ENCODE peak calls at places on chromosomes 1 and 21, in nine cellular contexts. One of them, this sample, is unnamed.

GRCh38 chr1:115642168-115643072 is 650 bp downstream of the VANGL1 start:
- DNase-seq in small intestine: peak; percentile 61
- DNase-seq in stimulated activated CD8-positive, alpha-beta memory T cell treated with anti-CD3 and anti-CD28 coated beads, Interleukin-2, amount 100 ng/mL, for 1 hour: peak; percentile 10
- DNase-seq in left lung: peak; percentile 40
- DNase-seq in lung: peak; percentile 41
- DNase-seq in SK-N-MC: no peak
- DNase-seq in aorta: peak; percentile 59
- DNase-seq in HT1080: peak; percentile 56
- DNase-seq in GM04503: no peak
- DNase-seq in this sample: peak; percentile 77

GRCh38 chr1:118978914-118979701 is 9.0 kb downstream of the TBX15 start:
- DNase-seq in small intestine: no peak
- DNase-seq in stimulated activated CD8-positive, alpha-beta memory T cell treated with anti-CD3 and anti-CD28 coated beads, Interleukin-2, amount 100 ng/mL, for 1 hour: no peak
- DNase-seq in left lung: no peak
- DNase-seq in lung: no peak
- DNase-seq in SK-N-MC: no peak
- DNase-seq in aorta: no peak
- DNase-seq in HT1080: no peak
- DNase-seq in GM04503: no peak
- DNase-seq in this sample: no peak

GRCh38 chr21:17270234-17270633 is 242.6 kb upstream of the CXADR start:
- DNase-seq in small intestine: no peak
- DNase-seq in stimulated activated CD8-positive, alpha-beta memory T cell treated with anti-CD3 and anti-CD28 coated beads, Interleukin-2, amount 100 ng/mL, for 1 hour: no peak
- DNase-seq in left lung: no peak
- DNase-seq in lung: no peak
- DNase-seq in SK-N-MC: peak; percentile 72
- DNase-seq in aorta: no peak
- DNase-seq in HT1080: peak; percentile 3
- DNase-seq in GM04503: peak; percentile 6
- DNase-seq in this sample: no peak

GRCh38 chr1:27176323-27176722 is 21.4 kb upstream of the SLC9A1 start:
- DNase-seq in small intestine: no peak
- DNase-seq in stimulated activated CD8-positive, alpha-beta memory T cell treated with anti-CD3 and anti-CD28 coated beads, Interleukin-2, amount 100 ng/mL, for 1 hour: no peak
- DNase-seq in left lung: no peak
- DNase-seq in lung: no peak
- DNase-seq in SK-N-MC: no peak
- DNase-seq in aorta: no peak
- DNase-seq in HT1080: no peak
- DNase-seq in GM04503: no peak
- DNase-seq in this sample: no peak

GRCh38 chr1:5755552-5756125 is 236.6 kb downstream of the NPHP4 start:
- DNase-seq in small intestine: no peak
- DNase-seq in stimulated activated CD8-positive, alpha-beta memory T cell treated with anti-CD3 and anti-CD28 coated beads, Interleukin-2, amount 100 ng/mL, for 1 hour: no peak
- DNase-seq in left lung: no peak
- DNase-seq in lung: no peak
- DNase-seq in SK-N-MC: no peak
- DNase-seq in aorta: peak; percentile 17
- DNase-seq in HT1080: no peak
- DNase-seq in GM04503: no peak
- DNase-seq in this sample: no peak

GRCh38 chr21:36550761-36551160 is 70.8 kb upstream of the CLDN14 start:
- DNase-seq in small intestine: no peak
- DNase-seq in stimulated activated CD8-positive, alpha-beta memory T cell treated with anti-CD3 and anti-CD28 coated beads, Interleukin-2, amount 100 ng/mL, for 1 hour: no peak
- DNase-seq in left lung: no peak
- DNase-seq in lung: no peak
- DNase-seq in SK-N-MC: no peak
- DNase-seq in aorta: no peak
- DNase-seq in HT1080: no peak
- DNase-seq in GM04503: no peak
- DNase-seq in this sample: no peak

GRCh38 chr1:103108525-103109150 is 316 bp upstream of the COL11A1 start:
- DNase-seq in small intestine: no peak
- DNase-seq in stimulated activated CD8-positive, alpha-beta memory T cell treated with anti-CD3 and anti-CD28 coated beads, Interleukin-2, amount 100 ng/mL, for 1 hour: no peak
- DNase-seq in left lung: peak; percentile 33
- DNase-seq in lung: no peak
- DNase-seq in SK-N-MC: no peak
- DNase-seq in aorta: peak; percentile 40
- DNase-seq in HT1080: no peak
- DNase-seq in GM04503: no peak
- DNase-seq in this sample: no peak

GRCh38 chr1:70896224-70896623 is 151.4 kb downstream of the PTGER3 start:
- DNase-seq in small intestine: no peak
- DNase-seq in stimulated activated CD8-positive, alpha-beta memory T cell treated with anti-CD3 and anti-CD28 coated beads, Interleukin-2, amount 100 ng/mL, for 1 hour: no peak
- DNase-seq in left lung: no peak
- DNase-seq in lung: no peak
- DNase-seq in SK-N-MC: no peak
- DNase-seq in aorta: no peak
- DNase-seq in HT1080: peak; percentile 6
- DNase-seq in GM04503: no peak
- DNase-seq in this sample: no peak

GRCh38 chr1:9586147-9586766 is 2.5 kb upstream of the TMEM201 start:
- DNase-seq in small intestine: no peak
- DNase-seq in stimulated activated CD8-positive, alpha-beta memory T cell treated with anti-CD3 and anti-CD28 coated beads, Interleukin-2, amount 100 ng/mL, for 1 hour: no peak
- DNase-seq in left lung: no peak
- DNase-seq in lung: no peak
- DNase-seq in SK-N-MC: no peak
- DNase-seq in aorta: no peak
- DNase-seq in HT1080: no peak
- DNase-seq in GM04503: no peak
- DNase-seq in this sample: no peak

GRCh38 chr1:41610361-41610760 is 125.9 kb upstream of the EDN2 start:
- DNase-seq in small intestine: no peak
- DNase-seq in stimulated activated CD8-positive, alpha-beta memory T cell treated with anti-CD3 and anti-CD28 coated beads, Interleukin-2, amount 100 ng/mL, for 1 hour: no peak
- DNase-seq in left lung: no peak
- DNase-seq in lung: no peak
- DNase-seq in SK-N-MC: no peak
- DNase-seq in aorta: no peak
- DNase-seq in HT1080: no peak
- DNase-seq in GM04503: no peak
- DNase-seq in this sample: no peak

GRCh38 chr1:151035167-151035566 is 1.2 kb upstream of the BNIPL start:
- DNase-seq in small intestine: no peak
- DNase-seq in stimulated activated CD8-positive, alpha-beta memory T cell treated with anti-CD3 and anti-CD28 coated beads, Interleukin-2, amount 100 ng/mL, for 1 hour: no peak
- DNase-seq in left lung: no peak
- DNase-seq in lung: no peak
- DNase-seq in SK-N-MC: no peak
- DNase-seq in aorta: no peak
- DNase-seq in HT1080: no peak
- DNase-seq in GM04503: no peak
- DNase-seq in this sample: no peak

GRCh38 chr1:160997323-160998038 is 23.5 kb downstream of the F11R start:
- DNase-seq in small intestine: peak; percentile 85
- DNase-seq in stimulated activated CD8-positive, alpha-beta memory T cell treated with anti-CD3 and anti-CD28 coated beads, Interleukin-2, amount 100 ng/mL, for 1 hour: peak; percentile 18
- DNase-seq in left lung: peak; percentile 69
- DNase-seq in lung: peak; percentile 76
- DNase-seq in SK-N-MC: no peak
- DNase-seq in aorta: peak; percentile 74
- DNase-seq in HT1080: peak; percentile 74
- DNase-seq in GM04503: no peak
- DNase-seq in this sample: peak; percentile 74

GRCh38 chr1:116514708-116515525 is 55.9 kb downstream of the CD58 start:
- DNase-seq in small intestine: peak; percentile 35
- DNase-seq in stimulated activated CD8-positive, alpha-beta memory T cell treated with anti-CD3 and anti-CD28 coated beads, Interleukin-2, amount 100 ng/mL, for 1 hour: no peak
- DNase-seq in left lung: no peak
- DNase-seq in lung: peak; percentile 57
- DNase-seq in SK-N-MC: no peak
- DNase-seq in aorta: no peak
- DNase-seq in HT1080: peak; percentile 96
- DNase-seq in GM04503: no peak
- DNase-seq in this sample: no peak

GRCh38 chr1:22018583-22019559 is 17.4 kb downstream of the CELA3A start:
- DNase-seq in small intestine: peak; percentile 39
- DNase-seq in stimulated activated CD8-positive, alpha-beta memory T cell treated with anti-CD3 and anti-CD28 coated beads, Interleukin-2, amount 100 ng/mL, for 1 hour: peak; percentile 25
- DNase-seq in left lung: peak; percentile 74
- DNase-seq in lung: peak; percentile 33
- DNase-seq in SK-N-MC: no peak
- DNase-seq in aorta: peak; percentile 78
- DNase-seq in HT1080: peak; percentile 99
- DNase-seq in GM04503: peak; percentile 75
- DNase-seq in this sample: no peak

GRCh38 chr1:76835203-76835602 is 32.1 kb upstream of the ST6GALNAC5 start:
- DNase-seq in small intestine: no peak
- DNase-seq in stimulated activated CD8-positive, alpha-beta memory T cell treated with anti-CD3 and anti-CD28 coated beads, Interleukin-2, amount 100 ng/mL, for 1 hour: no peak
- DNase-seq in left lung: no peak
- DNase-seq in lung: no peak
- DNase-seq in SK-N-MC: no peak
- DNase-seq in aorta: no peak
- DNase-seq in HT1080: peak; percentile 41
- DNase-seq in GM04503: no peak
- DNase-seq in this sample: no peak

GRCh38 chr1:87953732-87954344 is 625.2 kb downstream of the LMO4 start:
- DNase-seq in small intestine: peak; percentile 88
- DNase-seq in stimulated activated CD8-positive, alpha-beta memory T cell treated with anti-CD3 and anti-CD28 coated beads, Interleukin-2, amount 100 ng/mL, for 1 hour: peak; percentile 17
- DNase-seq in left lung: peak; percentile 43
- DNase-seq in lung: peak; percentile 61
- DNase-seq in SK-N-MC: peak; percentile 56
- DNase-seq in aorta: peak; percentile 70
- DNase-seq in HT1080: peak; percentile 66
- DNase-seq in GM04503: no peak
- DNase-seq in this sample: peak; percentile 48

GRCh38 chr1:223652436-223652901 is 13.0 kb downstream of the CAPN8 start:
- DNase-seq in small intestine: no peak
- DNase-seq in stimulated activated CD8-positive, alpha-beta memory T cell treated with anti-CD3 and anti-CD28 coated beads, Interleukin-2, amount 100 ng/mL, for 1 hour: no peak
- DNase-seq in left lung: no peak
- DNase-seq in lung: no peak
- DNase-seq in SK-N-MC: no peak
- DNase-seq in aorta: no peak
- DNase-seq in HT1080: peak; percentile 43
- DNase-seq in GM04503: no peak
- DNase-seq in this sample: no peak

GRCh38 chr1:77820121-77820520 is 40.7 kb downstream of the MIGA1 start:
- DNase-seq in small intestine: no peak
- DNase-seq in stimulated activated CD8-positive, alpha-beta memory T cell treated with anti-CD3 and anti-CD28 coated beads, Interleukin-2, amount 100 ng/mL, for 1 hour: no peak
- DNase-seq in left lung: no peak
- DNase-seq in lung: no peak
- DNase-seq in SK-N-MC: no peak
- DNase-seq in aorta: no peak
- DNase-seq in HT1080: no peak
- DNase-seq in GM04503: no peak
- DNase-seq in this sample: no peak

GRCh38 chr1:206021008-206021795 is 2.5 kb downstream of the CTSE start:
- DNase-seq in small intestine: peak; percentile 85
- DNase-seq in stimulated activated CD8-positive, alpha-beta memory T cell treated with anti-CD3 and anti-CD28 coated beads, Interleukin-2, amount 100 ng/mL, for 1 hour: no peak
- DNase-seq in left lung: no peak
- DNase-seq in lung: no peak
- DNase-seq in SK-N-MC: no peak
- DNase-seq in aorta: no peak
- DNase-seq in HT1080: no peak
- DNase-seq in GM04503: no peak
- DNase-seq in this sample: no peak

GRCh38 chr1:7552402-7552801 is 218.7 kb upstream of the VAMP3 start:
- DNase-seq in small intestine: no peak
- DNase-seq in stimulated activated CD8-positive, alpha-beta memory T cell treated with anti-CD3 and anti-CD28 coated beads, Interleukin-2, amount 100 ng/mL, for 1 hour: no peak
- DNase-seq in left lung: peak; percentile 60
- DNase-seq in lung: peak; percentile 65
- DNase-seq in SK-N-MC: no peak
- DNase-seq in aorta: no peak
- DNase-seq in HT1080: no peak
- DNase-seq in GM04503: no peak
- DNase-seq in this sample: no peak

GRCh38 chr1:6912507-6912906 is 127.3 kb downstream of the CAMTA1 start:
- DNase-seq in small intestine: no peak
- DNase-seq in stimulated activated CD8-positive, alpha-beta memory T cell treated with anti-CD3 and anti-CD28 coated beads, Interleukin-2, amount 100 ng/mL, for 1 hour: no peak
- DNase-seq in left lung: no peak
- DNase-seq in lung: no peak
- DNase-seq in SK-N-MC: no peak
- DNase-seq in aorta: no peak
- DNase-seq in HT1080: no peak
- DNase-seq in GM04503: no peak
- DNase-seq in this sample: no peak

GRCh38 chr1:232767381-232768074 is 37.7 kb upstream of the MAP10 start:
- DNase-seq in small intestine: peak; percentile 96
- DNase-seq in stimulated activated CD8-positive, alpha-beta memory T cell treated with anti-CD3 and anti-CD28 coated beads, Interleukin-2, amount 100 ng/mL, for 1 hour: no peak
- DNase-seq in left lung: peak; percentile 50
- DNase-seq in lung: no peak
- DNase-seq in SK-N-MC: no peak
- DNase-seq in aorta: peak; percentile 55
- DNase-seq in HT1080: peak; percentile 81
- DNase-seq in GM04503: peak; percentile 77
- DNase-seq in this sample: peak; percentile 77

GRCh38 chr1:219847215-219847855 is 81.0 kb downstream of the SLC30A10 start:
- DNase-seq in small intestine: peak; percentile 87
- DNase-seq in stimulated activated CD8-positive, alpha-beta memory T cell treated with anti-CD3 and anti-CD28 coated beads, Interleukin-2, amount 100 ng/mL, for 1 hour: no peak
- DNase-seq in left lung: no peak
- DNase-seq in lung: no peak
- DNase-seq in SK-N-MC: no peak
- DNase-seq in aorta: no peak
- DNase-seq in HT1080: peak; percentile 17
- DNase-seq in GM04503: no peak
- DNase-seq in this sample: peak; percentile 56

GRCh38 chr1:48876221-48876785 is 99.6 kb upstream of the BEND5 start:
- DNase-seq in small intestine: no peak
- DNase-seq in stimulated activated CD8-positive, alpha-beta memory T cell treated with anti-CD3 and anti-CD28 coated beads, Interleukin-2, amount 100 ng/mL, for 1 hour: no peak
- DNase-seq in left lung: no peak
- DNase-seq in lung: no peak
- DNase-seq in SK-N-MC: no peak
- DNase-seq in aorta: no peak
- DNase-seq in HT1080: peak; percentile 61
- DNase-seq in GM04503: no peak
- DNase-seq in this sample: no peak

GRCh38 chr1:77143529-77144121 is 75.6 kb downstream of the PIGK start:
- DNase-seq in small intestine: peak; percentile 2
- DNase-seq in stimulated activated CD8-positive, alpha-beta memory T cell treated with anti-CD3 and anti-CD28 coated beads, Interleukin-2, amount 100 ng/mL, for 1 hour: no peak
- DNase-seq in left lung: no peak
- DNase-seq in lung: no peak
- DNase-seq in SK-N-MC: no peak
- DNase-seq in aorta: no peak
- DNase-seq in HT1080: no peak
- DNase-seq in GM04503: no peak
- DNase-seq in this sample: no peak

GRCh38 chr1:8457771-8458409 is 140.0 kb downstream of the SLC45A1 start:
- DNase-seq in small intestine: no peak
- DNase-seq in stimulated activated CD8-positive, alpha-beta memory T cell treated with anti-CD3 and anti-CD28 coated beads, Interleukin-2, amount 100 ng/mL, for 1 hour: no peak
- DNase-seq in left lung: no peak
- DNase-seq in lung: no peak
- DNase-seq in SK-N-MC: no peak
- DNase-seq in aorta: no peak
- DNase-seq in HT1080: no peak
- DNase-seq in GM04503: no peak
- DNase-seq in this sample: no peak

GRCh38 chr1:220084460-220084859 is 5.1 kb downstream of the BPNT1 start:
- DNase-seq in small intestine: peak; percentile 89
- DNase-seq in stimulated activated CD8-positive, alpha-beta memory T cell treated with anti-CD3 and anti-CD28 coated beads, Interleukin-2, amount 100 ng/mL, for 1 hour: no peak
- DNase-seq in left lung: no peak
- DNase-seq in lung: no peak
- DNase-seq in SK-N-MC: no peak
- DNase-seq in aorta: no peak
- DNase-seq in HT1080: no peak
- DNase-seq in GM04503: no peak
- DNase-seq in this sample: no peak

GRCh38 chr1:232142403-232143314 is 487.3 kb downstream of the SIPA1L2 start:
- DNase-seq in small intestine: no peak
- DNase-seq in stimulated activated CD8-positive, alpha-beta memory T cell treated with anti-CD3 and anti-CD28 coated beads, Interleukin-2, amount 100 ng/mL, for 1 hour: no peak
- DNase-seq in left lung: no peak
- DNase-seq in lung: no peak
- DNase-seq in SK-N-MC: no peak
- DNase-seq in aorta: peak; percentile 84
- DNase-seq in HT1080: peak; percentile 84
- DNase-seq in GM04503: peak; percentile 97
- DNase-seq in this sample: peak; percentile 29

GRCh38 chr1:18805925-18806849 is 53.3 kb downstream of the TAS1R2 start:
- DNase-seq in small intestine: no peak
- DNase-seq in stimulated activated CD8-positive, alpha-beta memory T cell treated with anti-CD3 and anti-CD28 coated beads, Interleukin-2, amount 100 ng/mL, for 1 hour: no peak
- DNase-seq in left lung: no peak
- DNase-seq in lung: no peak
- DNase-seq in SK-N-MC: no peak
- DNase-seq in aorta: no peak
- DNase-seq in HT1080: no peak
- DNase-seq in GM04503: peak; percentile 27
- DNase-seq in this sample: no peak

GRCh38 chr1:32111040-32111628 is 3.3 kb downstream of the KPNA6 start:
- DNase-seq in small intestine: no peak
- DNase-seq in stimulated activated CD8-positive, alpha-beta memory T cell treated with anti-CD3 and anti-CD28 coated beads, Interleukin-2, amount 100 ng/mL, for 1 hour: no peak
- DNase-seq in left lung: no peak
- DNase-seq in lung: no peak
- DNase-seq in SK-N-MC: no peak
- DNase-seq in aorta: no peak
- DNase-seq in HT1080: no peak
- DNase-seq in GM04503: no peak
- DNase-seq in this sample: no peak

GRCh38 chr1:226404063-226404903 is 3.6 kb downstream of the PARP1 start:
- DNase-seq in small intestine: no peak
- DNase-seq in stimulated activated CD8-positive, alpha-beta memory T cell treated with anti-CD3 and anti-CD28 coated beads, Interleukin-2, amount 100 ng/mL, for 1 hour: no peak
- DNase-seq in left lung: no peak
- DNase-seq in lung: no peak
- DNase-seq in SK-N-MC: no peak
- DNase-seq in aorta: no peak
- DNase-seq in HT1080: no peak
- DNase-seq in GM04503: peak; percentile 45
- DNase-seq in this sample: no peak

This sample was measured in left colon.